ENCODE peak calls at places on chromosomes 13 and 19, in four cellular contexts. R is hepatocyte, N is GM23248, D is astrocyte. I is an unnamed sample.

GRCh38 chr19:46970815-46971214 is 48.8 kb upstream of the NPAS1 start:
- DNase-seq in R (no peak), N (peak; percentile 95), D (peak; percentile 30), I (no peak)

GRCh38 chr13:41179593-41180250 is 14.6 kb downstream of the KBTBD7 start:
- DNase-seq in R (no peak), N (peak; percentile 81), D (peak; percentile 42), I (peak; percentile 68)

GRCh38 chr13:42337808-42338600 is 66.1 kb downstream of the AKAP11 start:
- DNase-seq in R (no peak), N (no peak), D (no peak), I (no peak)

GRCh38 chr19:35247526-35248309 is 1.1 kb upstream of the LSR start:
- DNase-seq in R (peak; percentile 94), N (no peak), D (no peak), I (peak; percentile 96)

GRCh38 chr19:15251749-15252397 is 19.6 kb upstream of the EPHX3 start:
- DNase-seq in R (peak; percentile 85), N (peak; percentile 97), D (peak; percentile 90), I (peak; percentile 61)

GRCh38 chr19:32708457-32708856 is 11.1 kb upstream of the TDRD12 start:
- DNase-seq in R (no peak), N (no peak), D (no peak), I (no peak)

GRCh38 chr13:56903710-56904109 is 237.0 kb upstream of the PRR20A start:
- DNase-seq in R (no peak), N (no peak), D (no peak), I (no peak)

GRCh38 chr13:99326012-99326411 is 18.8 kb upstream of the GPR183 start:
- DNase-seq in R (no peak), N (no peak), D (no peak), I (no peak)

GRCh38 chr19:34778342-34778741 is 5.3 kb upstream of the ZNF599 start:
- DNase-seq in R (no peak), N (no peak), D (no peak), I (no peak)

GRCh38 chr13:47598340-47598911 is 402.6 kb downstream of the SUCLA2 start:
- DNase-seq in R (no peak), N (peak; percentile 52), D (no peak), I (no peak)

GRCh38 chr13:52723181-52723580 is 16.4 kb downstream of the CNMD start:
- DNase-seq in R (no peak), N (no peak), D (no peak), I (no peak)

GRCh38 chr13:98972627-98973026 is 5.2 kb downstream of the DOCK9 start:
- DNase-seq in R (no peak), N (peak; percentile 57), D (peak; percentile 88), I (peak; percentile 66)

GRCh38 chr13:24134772-24135171 is 25.7 kb upstream of the SPATA13 start:
- DNase-seq in R (no peak), N (peak; percentile 34), D (peak; percentile 45), I (no peak)

GRCh38 chr19:38596057-38596981 is 21.4 kb downstream of the MAP4K1 start:
- DNase-seq in R (peak; percentile 77), N (peak; percentile 32), D (no peak), I (no peak)

GRCh38 chr19:54448037-54448773 is 794 bp upstream of the LENG8 start:
- DNase-seq in R (peak; percentile 77), N (peak; percentile 84), D (peak; percentile 46), I (peak; percentile 55)

GRCh38 chr19:38729653-38730469 is 14.4 kb downstream of the CAPN12 start:
- DNase-seq in R (peak; percentile 82), N (peak; percentile 65), D (no peak), I (peak; percentile 43)

GRCh38 chr13:18953139-18953930 is 228.3 kb downstream of the TUBA3C start:
- DNase-seq in R (no peak), N (no peak), D (no peak), I (no peak)

GRCh38 chr13:98370806-98371553 is 193.9 kb upstream of the RNF113B start:
- DNase-seq in R (peak; percentile 35), N (peak; percentile 91), D (peak; percentile 80), I (no peak)

GRCh38 chr13:31320946-31321345 is 121.2 kb downstream of the B3GLCT start:
- DNase-seq in R (no peak), N (no peak), D (no peak), I (no peak)

GRCh38 chr13:34276764-34277163 is 458.8 kb downstream of the RFC3 start:
- DNase-seq in R (peak; percentile 25), N (no peak), D (no peak), I (no peak)

GRCh38 chr19:57708641-57709354 is at the start of gene ZNF154:
- DNase-seq in R (peak; percentile 87), N (peak; percentile 88), D (peak; percentile 71), I (no peak)

GRCh38 chr13:92767468-92767867 is 459.1 kb upstream of the GPC6 start:
- DNase-seq in R (no peak), N (no peak), D (no peak), I (no peak)

GRCh38 chr19:8515317-8515716 is 1.4 kb upstream of the ZNF414 start:
- DNase-seq in R (no peak), N (no peak), D (no peak), I (no peak)

GRCh38 chr13:27097691-27098090 is 73.9 kb downstream of the USP12 start:
- DNase-seq in R (no peak), N (no peak), D (no peak), I (no peak)

GRCh38 chr13:108508263-108508662 is 121.1 kb upstream of the MYO16 start:
- DNase-seq in R (peak; percentile 43), N (peak; percentile 15), D (peak; percentile 6), I (no peak)

GRCh38 chr19:54481326-54481930 is 8.3 kb upstream of the CDC42EP5 start:
- DNase-seq in R (peak; percentile 79), N (peak; percentile 63), D (no peak), I (peak; percentile 22)

GRCh38 chr13:45100855-45101254 is 19.5 kb upstream of the GTF2F2 start:
- DNase-seq in R (no peak), N (no peak), D (no peak), I (no peak)

GRCh38 chr19:16830679-16831078 is 1.5 kb downstream of the SIN3B start:
- DNase-seq in R (no peak), N (peak; percentile 35), D (peak; percentile 71), I (no peak)

GRCh38 chr19:2291185-2291751 is 9.3 kb upstream of the PEAK3 start:
- DNase-seq in R (no peak), N (peak; percentile 32), D (no peak), I (peak; percentile 29)
- TF ChIP-seq EZH2 in R (no peak), N (no peak), D (peak; percentile 64), I (no peak)

GRCh38 chr19:6793973-6794372 is 21.5 kb downstream of the VAV1 start:
- DNase-seq in R (no peak), N (no peak), D (no peak), I (no peak)
- H3K4me1 ChIP-seq in R (no peaks in the 10 kb centered on the region), N (no peaks in the 10 kb centered on the region), D (no peaks in the 10 kb centered on the region), I (no peaks in the 10 kb centered on the region)

GRCh38 chr19:11513946-11514345 is 8.3 kb upstream of the ZNF653 start:
- DNase-seq in R (no peak), N (no peak), D (no peak), I (no peak)
- H3K4me2 ChIP-seq in R (no peak overlapping the region), N (no peak overlapping the region), D (no peak overlapping the region), I (no peak overlapping the region)

DNA sequence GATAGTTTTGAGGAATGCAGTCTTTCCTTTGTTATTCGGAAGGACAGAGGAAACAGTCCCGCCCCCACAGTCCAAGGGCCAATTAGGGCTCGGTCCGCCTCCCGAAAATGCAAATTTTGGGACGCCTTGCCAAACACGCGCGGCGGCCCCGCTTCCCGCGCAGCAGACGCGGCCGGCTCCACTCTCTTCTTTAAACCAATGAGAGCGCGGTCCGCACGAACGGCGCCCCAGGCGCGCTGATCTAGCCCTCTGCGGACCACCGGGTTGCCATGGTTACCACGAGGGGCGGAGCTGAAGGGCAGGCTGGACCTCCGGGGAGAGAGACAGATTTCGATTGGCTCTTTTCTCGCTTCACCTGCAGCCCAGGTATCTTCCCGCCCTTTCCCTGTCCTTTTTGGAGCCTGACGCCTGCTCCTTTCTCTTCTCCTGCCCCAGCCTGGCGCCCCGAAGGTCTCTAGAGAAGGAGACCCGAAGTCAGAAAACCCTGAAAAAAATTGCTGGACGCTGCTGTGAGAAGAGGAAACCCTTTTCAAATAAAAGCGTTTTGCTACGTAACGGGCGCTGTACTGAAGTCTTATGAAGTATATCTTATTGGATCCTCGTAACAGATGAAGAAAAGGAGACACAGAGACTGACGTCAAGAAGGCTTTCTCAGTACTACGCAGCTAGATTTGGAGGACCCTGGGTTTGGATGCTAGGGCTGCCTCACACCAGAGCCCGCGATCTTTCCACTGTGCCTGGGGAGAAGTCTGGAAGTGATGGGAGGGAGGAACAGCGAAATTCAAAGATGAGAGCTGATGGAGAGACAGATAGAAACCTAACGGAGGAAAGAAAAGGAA is 2.0 kb downstream of the PTH2 start:
- DNase-seq in R (peak; percentile 49), N (peak; percentile 80), D (peak; percentile 18), I (peak; percentile 43)
- TF ChIP-seq EZH2 in R (peak; percentile 81), N (peak; percentile 53), D (no peak), I (peak; percentile 89)

DNA sequence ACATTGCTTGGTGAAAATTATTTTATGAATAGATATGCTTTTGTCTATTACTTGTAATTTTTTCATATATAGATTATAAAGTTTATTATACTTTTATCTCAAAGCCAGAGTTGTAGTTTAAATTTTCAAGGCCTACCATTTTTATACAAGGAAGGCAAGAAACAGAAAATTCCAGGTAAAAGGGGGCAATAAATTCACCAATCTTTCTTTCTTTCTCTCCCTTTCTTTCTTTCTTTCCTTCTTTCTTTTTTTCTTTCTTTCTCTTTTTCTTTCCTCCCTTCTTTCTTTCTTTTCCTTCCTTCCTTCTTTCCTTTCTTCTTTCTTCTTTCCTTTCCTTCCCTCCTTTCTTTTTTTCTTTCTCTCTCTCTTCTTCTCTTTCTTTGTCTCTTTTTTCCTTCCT is 529.4 kb downstream of the PCDH17 start:
- DNase-seq in R (no peak), N (no peak), D (no peak), I (no peak)
- H3K4me1 ChIP-seq in R (no peaks in the 10 kb centered on the region), N (no peaks in the 10 kb centered on the region), D (no peaks in the 10 kb centered on the region), I (no peaks in the 10 kb centered on the region)

GRCh38 chr19:11137542-11138384 is 17.8 kb downstream of the SPC24 start:
- DNase-seq in R (peak; percentile 88), N (peak; percentile 95), D (peak; percentile 73), I (peak; percentile 78)

GRCh38 chr19:11141937-11142527 is 13.6 kb downstream of the SPC24 start:
- DNase-seq in R (no peak), N (no peak), D (no peak), I (no peak)

GRCh38 chr19:11140896-11141295 is 14.7 kb downstream of the SPC24 start:
- DNase-seq in R (no peak), N (no peak), D (no peak), I (no peak)

GRCh38 chr19:11136400-11137101 is 19.0 kb downstream of the SPC24 start:
- DNase-seq in R (no peak), N (no peak), D (peak; percentile 31), I (peak; percentile 47)

GRCh38 chr19:11138659-11139526 is 16.7 kb downstream of the SPC24 start:
- DNase-seq in R (peak; percentile 86), N (peak; percentile 93), D (peak; percentile 65), I (peak; percentile 57)
- H3K4me2 ChIP-seq in R (peak overlapping the region; percentile 85), N (peak overlapping the region; percentile 79), D (peak overlapping the region; percentile 71), I (peak overlapping the region; percentile 57)

I was measured in mammary epithelial cell.